ENCODE peak calls at places on chromosomes 2 and 18, in ten cellular contexts. I is fibroblast of lung, R is upper lobe of right lung, E is prostate gland, F is lower lobe of right lung, B is endodermal cell, O is right cardiac atrium, Y is cardiac muscle cell, K is BE2C, X is body of pancreas. Q is an unnamed sample.

GRCh38 chr2:48399828-48400552 is 130.0 kb upstream of the STON1 start:
- DNase-seq in I (no peak), R (no peak), E (no peak), F (no peak), B (no peak), O (no peak), Y (no peak), K (no peak), X (no peak), Q (no peak)

GRCh38 chr18:62450546-62451395 is 72.1 kb upstream of the ZCCHC2 start:
- DNase-seq in I (peak; percentile 78), R (peak; percentile 79), E (no peak), F (peak; percentile 77), B (peak; percentile 59), O (peak; percentile 82), Y (peak; percentile 19), K (peak; percentile 60), X (peak; percentile 83), Q (no peak)

GRCh38 chr2:165239826-165240618 is 808 bp downstream of the SCN2A start:
- DNase-seq in I (no peak), R (no peak), E (no peak), F (no peak), B (no peak), O (no peak), Y (no peak), K (peak; percentile 17), X (no peak), Q (no peak)

GRCh38 chr2:67018318-67018717 is 378.8 kb upstream of the ETAA1 start:
- DNase-seq in I (no peak), R (no peak), E (no peak), F (no peak), B (no peak), O (no peak), Y (no peak), K (no peak), X (no peak), Q (no peak)

GRCh38 chr2:238731961-238732360 is 115.9 kb upstream of the TWIST2 start:
- DNase-seq in I (no peak), R (no peak), E (no peak), F (no peak), B (no peak), O (no peak), Y (no peak), K (no peak), X (no peak), Q (no peak)

GRCh38 chr2:188091235-188091634 is 200.4 kb upstream of the GULP1 start:
- DNase-seq in I (no peak), R (no peak), E (no peak), F (no peak), B (no peak), O (no peak), Y (peak; percentile 2), K (no peak), X (no peak), Q (no peak)

GRCh38 chr2:21019678-21020021 is 24.2 kb downstream of the APOB start:
- DNase-seq in I (no peak), R (no peak), E (no peak), F (no peak), B (no peak), O (no peak), Y (no peak), K (no peak), X (no peak), Q (no peak)

GRCh38 chr18:8800445-8800844 is 95.1 kb downstream of the MTCL1 start:
- DNase-seq in I (peak; percentile 97), R (no peak), E (no peak), F (no peak), B (peak; percentile 88), O (no peak), Y (peak; percentile 34), K (no peak), X (peak; percentile 48), Q (no peak)

GRCh38 chr2:85326406-85326945 is 1.3 kb downstream of the TGOLN2 start:
- DNase-seq in I (no peak), R (no peak), E (no peak), F (no peak), B (no peak), O (no peak), Y (no peak), K (no peak), X (no peak), Q (no peak)

GRCh38 chr2:38074775-38075435 is 1.0 kb downstream of the CYP1B1 start:
- DNase-seq in I (peak; percentile 47), R (peak; percentile 75), E (no peak), F (peak; percentile 63), B (peak; percentile 88), O (peak; percentile 53), Y (peak; percentile 75), K (no peak), X (no peak), Q (no peak)

GRCh38 chr2:119480718-119481142 is 43.6 kb downstream of the SCTR start:
- DNase-seq in I (no peak), R (no peak), E (no peak), F (no peak), B (peak; percentile 65), O (no peak), Y (no peak), K (peak; percentile 30), X (peak; percentile 55), Q (no peak)

GRCh38 chr2:23412556-23413155 is 27.7 kb downstream of the KLHL29 start:
- DNase-seq in I (peak; percentile 56), R (no peak), E (no peak), F (no peak), B (no peak), O (no peak), Y (no peak), K (no peak), X (no peak), Q (no peak)

GRCh38 chr2:232292395-232293154 is 86.0 kb upstream of the ALPP start:
- DNase-seq in I (peak; percentile 54), R (no peak), E (no peak), F (peak; percentile 60), B (peak; percentile 95), O (peak; percentile 45), Y (peak; percentile 82), K (peak; percentile 66), X (peak; percentile 64), Q (peak; percentile 79)

GRCh38 chr18:57077786-57078552 is 68.9 kb upstream of the BOD1L2 start:
- DNase-seq in I (no peak), R (no peak), E (no peak), F (no peak), B (peak; percentile 58), O (no peak), Y (no peak), K (no peak), X (no peak), Q (no peak)

GRCh38 chr18:76875390-76876330 is 53.3 kb downstream of the ZNF236 start:
- DNase-seq in I (peak; percentile 52), R (no peak), E (peak; percentile 26), F (no peak), B (peak; percentile 87), O (no peak), Y (peak; percentile 71), K (peak; percentile 44), X (peak; percentile 64), Q (peak; percentile 75)

GRCh38 chr2:231877533-231878456 is 48.4 kb downstream of the NPPC start:
- DNase-seq in I (no peak), R (no peak), E (peak; percentile 64), F (no peak), B (peak; percentile 39), O (no peak), Y (peak; percentile 6), K (no peak), X (peak; percentile 54), Q (no peak)

GRCh38 chr2:192749606-192750200 is 555.0 kb upstream of the TMEFF2 start:
- DNase-seq in I (no peak), R (no peak), E (no peak), F (no peak), B (peak; percentile 48), O (no peak), Y (peak; percentile 36), K (peak; percentile 78), X (no peak), Q (peak; percentile 40)

GRCh38 chr2:240503375-240503774 is 54.4 kb downstream of the ANKMY1 start:
- DNase-seq in I (no peak), R (no peak), E (no peak), F (peak; percentile 10), B (peak; percentile 17), O (no peak), Y (no peak), K (no peak), X (no peak), Q (no peak)

GRCh38 chr2:62624855-62625254 is 80.7 kb upstream of the EHBP1 start:
- DNase-seq in I (no peak), R (no peak), E (no peak), F (no peak), B (no peak), O (no peak), Y (no peak), K (no peak), X (no peak), Q (no peak)

GRCh38 chr2:80073134-80073561 is 231.4 kb downstream of the LRRTM1 start:
- DNase-seq in I (peak; percentile 79), R (no peak), E (peak; percentile 5), F (no peak), B (peak; percentile 78), O (peak; percentile 10), Y (peak; percentile 82), K (peak; percentile 34), X (peak; percentile 22), Q (peak; percentile 49)

GRCh38 chr18:63078471-63078870 is 241.1 kb downstream of the BCL2 start:
- DNase-seq in I (no peak), R (no peak), E (no peak), F (no peak), B (no peak), O (no peak), Y (no peak), K (no peak), X (no peak), Q (no peak)

GRCh38 chr2:127807678-127808353 is 3.2 kb downstream of the WDR33 start:
- DNase-seq in I (peak; percentile 3), R (no peak), E (no peak), F (no peak), B (no peak), O (no peak), Y (no peak), K (no peak), X (no peak), Q (no peak)
- H3K4me3 ChIP-seq in I (no peak overlapping the region), R (no peak overlapping the region), E (no peak overlapping the region), F (no peak overlapping the region), B (peak overlapping the region; percentile 65), O (no peak overlapping the region), Y (no peak overlapping the region), K (no peak overlapping the region), X (no peak overlapping the region), Q (no peak overlapping the region)

GRCh38 chr2:68742638-68743037 is 8.0 kb downstream of the ARHGAP25 start:
- DNase-seq in I (no peak), R (no peak), E (no peak), F (no peak), B (no peak), O (no peak), Y (no peak), K (no peak), X (no peak), Q (no peak)
- H3K4me1 ChIP-seq in I (no peaks in the 10 kb centered on the region), R (peaks cover 33% of the 10 kb centered on the region), E (no peaks in the 10 kb centered on the region), F (peaks cover 69% of the 10 kb centered on the region), B (no peaks in the 10 kb centered on the region), O (no peaks in the 10 kb centered on the region), Y (no peaks in the 10 kb centered on the region), K (no peaks in the 10 kb centered on the region), X (no peaks in the 10 kb centered on the region), Q (peaks cover 14% of the 10 kb centered on the region)

GRCh38 chr2:235935773-235936172 is 232.4 kb downstream of the GBX2 start:
- DNase-seq in I (no peak), R (no peak), E (no peak), F (no peak), B (peak; percentile 30), O (no peak), Y (no peak), K (no peak), X (no peak), Q (no peak)
- H3K4me3 ChIP-seq in I (no peak overlapping the region), R (no peak overlapping the region), E (no peak overlapping the region), F (no peak overlapping the region), B (no peak overlapping the region), O (no peak overlapping the region), Y (no peak overlapping the region), K (no peak overlapping the region), X (no peak overlapping the region), Q (no peak overlapping the region)

GRCh38 chr2:221561770-221562169 is 10.3 kb downstream of the EPHA4 start:
- DNase-seq in I (no peak), R (no peak), E (no peak), F (no peak), B (no peak), O (no peak), Y (no peak), K (no peak), X (no peak), Q (no peak)
- H3K4me1 ChIP-seq in I (no peaks in the 10 kb centered on the region), R (no peaks in the 10 kb centered on the region), E (no peaks in the 10 kb centered on the region), F (no peaks in the 10 kb centered on the region), B (peaks cover 3% of the 10 kb centered on the region), O (peaks cover 3% of the 10 kb centered on the region), Y (peaks cover 10% of the 10 kb centered on the region), K (no peaks in the 10 kb centered on the region), X (no peaks in the 10 kb centered on the region), Q (peaks cover 14% of the 10 kb centered on the region)

Q was measured in HAP-1.